ENCODE peak calls at places on chromosome 18, in nine cellular contexts. L, O, B, T, K, R, I, N and F are unnamed samples.

GRCh38 chr18:78501251-78501650 is 478.4 kb upstream of the SALL3 start:
- DNase-seq in L (no peak), O (no peak), B (no peak), T (no peak), K (no peak), R (no peak), I (no peak), N (no peak), F (no peak)

GRCh38 chr18:58303363-58303762 is 259.3 kb downstream of the NEDD4L start:
- DNase-seq in L (no peak), O (no peak), B (no peak), T (peak; percentile 53), K (no peak), R (no peak), I (no peak), N (no peak), F (no peak)

GRCh38 chr18:24544141-24544498 is 83.7 kb downstream of the HRH4 start:
- DNase-seq in L (no peak), O (peak; percentile 21), B (no peak), T (no peak), K (peak; percentile 55), R (peak; percentile 65), I (peak; percentile 22), N (no peak), F (no peak)

GRCh38 chr18:27413495-27414401 is 228.6 kb upstream of the CHST9 start:
- DNase-seq in L (no peak), O (no peak), B (no peak), T (no peak), K (no peak), R (no peak), I (no peak), N (no peak), F (no peak)

GRCh38 chr18:2104620-2105462 is 466.5 kb downstream of the METTL4 start:
- DNase-seq in L (peak; percentile 56), O (peak; percentile 72), B (no peak), T (peak; percentile 57), K (peak; percentile 25), R (peak; percentile 33), I (peak; percentile 31), N (no peak), F (peak; percentile 57)

GRCh38 chr18:3248670-3249359 is 1.2 kb downstream of the MYL12A start:
- DNase-seq in L (no peak), O (peak; percentile 67), B (no peak), T (peak; percentile 15), K (no peak), R (no peak), I (no peak), N (no peak), F (no peak)

GRCh38 chr18:59795882-59796281 is 98.7 kb upstream of the CCBE1 start:
- DNase-seq in L (no peak), O (no peak), B (no peak), T (no peak), K (no peak), R (no peak), I (no peak), N (no peak), F (no peak)

GRCh38 chr18:70621710-70622109 is 332.9 kb downstream of the SOCS6 start:
- DNase-seq in L (no peak), O (no peak), B (no peak), T (no peak), K (no peak), R (no peak), I (no peak), N (no peak), F (no peak)

GRCh38 chr18:58785171-58785805 is 79.4 kb upstream of the ZNF532 start:
- DNase-seq in L (no peak), O (peak; percentile 89), B (no peak), T (no peak), K (no peak), R (no peak), I (peak; percentile 88), N (no peak), F (no peak)